ENCODE peak calls at places on chromosomes 16 and 17, in four cellular contexts. F is suprapubic skin, A is ascending aorta, D is AG04450. N is an unnamed sample.

GRCh38 chr16:4179020-4179419 is 62.8 kb upstream of the ADCY9 start:
- DNase-seq in D (no peak), A (no peak), F (no peak), N (no peak)

GRCh38 chr17:66812571-66812970 is 22.3 kb upstream of the CACNG5 start:
- DNase-seq in D (no peak), F (no peak), A (no peak), N (no peak)

GRCh38 chr16:22001591-22001990 is 675 bp upstream of the PDZD9 start:
- DNase-seq in F (no peak), D (peak; percentile 13), A (no peak), N (peak; percentile 72)

GRCh38 chr17:63434951-63435571 is 11.0 kb downstream of the CYB561 start:
- DNase-seq in F (no peak), D (no peak), A (peak; percentile 88), N (no peak)

GRCh38 chr16:1713331-1713730 is 7.3 kb downstream of the MAPK8IP3 start:
- DNase-seq in D (no peak), A (no peak), F (no peak), N (no peak)

GRCh38 chr17:36008998-36009665 is 7.8 kb upstream of the CCL15 start:
- DNase-seq in F (no peak), D (peak; percentile 4), A (no peak), N (no peak)

GRCh38 chr17:44766409-44767038 is 7.7 kb downstream of the ADAM11 start:
- DNase-seq in A (no peak), F (no peak), D (no peak), N (no peak)

GRCh38 chr17:73644145-73645049 is at the start of gene SDK2:
- DNase-seq in A (no peak), F (peak; percentile 76), D (no peak), N (no peak)

GRCh38 chr16:82700541-82701240 is 73.9 kb downstream of the CDH13 start:
- DNase-seq in F (no peak), A (no peak), D (no peak), N (no peak)

GRCh38 chr16:70160388-70160787 is 13.2 kb upstream of the CLEC18C start:
- DNase-seq in D (no peak), F (no peak), A (no peak), N (no peak)

DNA sequence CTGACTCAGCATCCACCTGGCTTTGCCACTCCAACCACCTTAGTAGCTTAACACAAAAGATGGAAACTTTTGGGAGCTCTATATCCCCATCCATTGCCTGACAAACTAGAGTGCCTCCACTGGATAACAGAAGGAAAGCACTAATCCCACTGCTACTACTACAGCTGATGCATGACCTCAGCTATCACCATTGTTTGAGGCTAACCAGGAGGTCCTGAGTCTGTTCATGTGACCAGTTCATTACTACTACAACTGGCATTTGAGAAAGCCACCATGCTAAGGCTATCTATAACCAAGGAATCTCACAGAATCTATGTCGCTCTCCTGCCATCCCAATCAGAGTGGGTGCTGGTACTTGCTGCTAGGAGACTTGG is 604.3 kb upstream of the CA10 start:
- DNase-seq in A (no peak), F (no peak), D (no peak), N (no peak)
- TF ChIP-seq CTCF in A (no peak), F (no peak), D (no peak), N (no peak)

GRCh38 chr17:74860999-74861553 is 1.4 kb upstream of the GRIN2C start:
- DNase-seq in A (no peak), D (no peak), F (no peak), N (no peak)
- H3K27me3 ChIP-seq in A (peaks cover 12% of the 10 kb centered on the region), D (peaks cover 40% of the 10 kb centered on the region), F (peaks cover 64% of the 10 kb centered on the region), N (peaks cover 41% of the 10 kb centered on the region)

DNA sequence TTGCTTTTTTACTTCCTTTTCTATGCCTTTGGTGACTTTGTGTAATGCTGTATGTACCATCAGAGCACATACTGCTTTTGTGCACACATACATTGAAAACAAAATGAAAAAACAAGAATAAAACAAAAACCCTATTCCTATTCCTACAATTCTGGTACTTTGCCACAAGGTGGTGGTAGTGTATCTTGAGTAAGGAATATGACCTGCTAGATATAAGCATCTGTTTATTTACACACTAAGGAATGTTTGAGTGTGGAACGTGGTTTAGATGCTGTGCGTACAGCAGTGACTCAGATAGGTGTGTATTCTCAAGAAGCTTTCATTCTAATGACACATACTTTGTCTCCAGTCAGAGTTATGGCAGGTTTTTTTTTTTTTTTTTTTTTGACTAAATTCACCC is 606.2 kb downstream of the WWOX start:
- DNase-seq in F (no peak), A (no peak), D (no peak), N (no peak)
- TF ChIP-seq CTCF in F (no peak), A (no peak), D (no peak), N (peak; percentile 8)

DNA sequence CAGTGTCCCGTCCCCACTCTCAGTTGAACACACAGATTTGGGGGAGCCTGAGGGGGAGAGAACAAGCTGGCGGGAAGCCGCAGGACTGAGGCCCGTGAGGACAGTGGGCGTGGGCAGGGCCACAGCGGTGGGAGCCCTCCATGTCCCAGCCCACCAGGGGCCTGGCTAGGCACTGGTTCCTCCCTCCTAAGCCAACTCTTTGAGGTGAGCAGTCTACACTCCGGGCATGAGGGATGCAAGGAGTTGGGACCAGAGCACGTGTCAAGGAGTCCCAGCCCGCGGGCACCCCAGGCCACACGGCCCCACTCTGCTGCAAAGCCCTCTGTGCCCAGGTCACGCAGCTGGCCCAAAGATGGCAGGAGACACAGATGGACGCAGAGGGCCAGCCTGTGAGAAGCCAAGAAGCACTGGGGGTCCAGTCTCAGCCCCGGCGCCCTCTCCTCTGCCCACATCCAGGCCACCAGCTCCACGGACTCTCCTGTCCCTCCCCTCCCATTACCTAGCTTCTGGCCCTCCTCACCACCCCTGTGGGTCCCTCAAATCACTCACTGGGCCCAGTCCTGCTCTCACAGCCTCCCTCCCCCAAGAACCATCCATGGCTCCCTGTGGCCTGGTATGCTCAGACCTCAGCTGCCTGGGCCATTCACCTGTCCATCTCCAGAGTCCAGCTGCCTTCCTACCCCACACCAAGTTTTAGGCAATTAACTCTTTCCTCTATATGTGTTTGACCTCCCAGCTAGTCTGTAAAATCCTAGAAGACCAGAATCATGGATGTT is 206.5 kb downstream of the RBFOX3 start:
- DNase-seq in A (no peak), F (no peak), D (no peak), N (no peak)
- H3K27me3 ChIP-seq in A (peaks cover 14% of the 10 kb centered on the region), F (peaks cover 89% of the 10 kb centered on the region), D (peaks cover 40% of the 10 kb centered on the region), N (peaks cover 14% of the 10 kb centered on the region)

DNA sequence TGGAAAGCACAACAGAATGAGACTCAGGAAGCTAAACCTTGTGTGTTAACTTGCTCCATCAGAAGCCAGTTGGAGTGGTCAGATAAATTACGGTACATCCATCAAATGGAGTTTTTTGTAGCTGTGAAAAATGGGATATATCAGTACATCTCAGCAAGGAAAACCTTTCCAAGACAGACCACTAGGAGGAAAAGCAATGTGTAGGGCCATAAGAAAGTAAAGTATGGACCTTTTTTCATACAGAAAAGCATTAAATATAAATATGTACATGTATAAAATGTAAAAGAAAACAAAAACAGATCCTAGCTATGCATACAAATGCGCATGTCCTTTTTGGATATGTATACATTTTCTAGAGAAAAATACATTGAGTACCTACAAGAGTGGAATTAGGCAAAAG is 403.9 kb upstream of the CDH11 start:
- DNase-seq in D (no peak), A (no peak), F (no peak), N (no peak)
- TF ChIP-seq CTCF in D (peak; percentile 11), A (no peak), F (no peak), N (no peak)

GRCh38 chr16:67648088-67648763 is 3.3 kb downstream of the CARMIL2 start:
- DNase-seq in D (no peak), F (no peak), A (no peak), N (no peak)
- H3K27me3 ChIP-seq in D (peaks cover 64% of the 10 kb centered on the region), F (peaks cover 84% of the 10 kb centered on the region), A (peaks cover 42% of the 10 kb centered on the region), N (peaks cover 41% of the 10 kb centered on the region)

DNA sequence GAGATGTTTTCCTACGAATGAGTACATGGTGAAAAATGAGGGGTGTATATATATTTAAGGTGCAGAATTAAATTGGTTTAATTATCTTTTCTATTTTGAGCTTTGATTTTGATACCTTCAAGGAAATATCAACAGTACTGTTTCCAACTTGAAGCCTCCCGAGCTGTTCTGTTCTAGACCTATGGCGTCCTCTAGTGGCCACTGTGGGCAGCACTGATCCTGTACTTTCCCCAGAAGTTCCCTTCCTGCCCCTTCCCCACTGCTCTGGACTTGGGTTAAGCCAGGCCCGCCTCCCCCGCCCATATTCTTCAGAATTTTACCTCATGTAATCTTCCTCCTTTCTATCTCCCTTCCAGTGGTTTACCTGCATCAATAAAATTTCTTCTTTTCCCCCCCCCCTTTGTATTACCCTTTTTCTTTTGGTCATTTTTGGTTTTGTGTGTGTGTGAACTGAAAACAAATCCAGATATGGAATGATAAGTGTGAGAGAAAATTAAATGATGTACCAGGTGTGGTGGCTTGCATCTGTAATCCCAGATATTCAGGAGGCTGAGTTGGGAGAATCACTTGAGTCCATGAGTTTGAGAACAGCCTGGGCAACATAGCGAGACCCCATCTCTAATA is 1643.5 kb downstream of the TP53TG3F start:
- DNase-seq in D (no peak), F (no peak), A (no peak), N (no peak)
- TF ChIP-seq CTCF in D (no peak), F (no peak), A (no peak), N (no peak)

GRCh38 chr16:51057102-51057793 is 93.8 kb downstream of the SALL1 start:
- DNase-seq in A (no peak), D (no peak), F (no peak), N (no peak)
- H3K27me3 ChIP-seq in A (no peaks in the 10 kb centered on the region), D (no peaks in the 10 kb centered on the region), F (peaks cover 6% of the 10 kb centered on the region), N (no peaks in the 10 kb centered on the region)

DNA sequence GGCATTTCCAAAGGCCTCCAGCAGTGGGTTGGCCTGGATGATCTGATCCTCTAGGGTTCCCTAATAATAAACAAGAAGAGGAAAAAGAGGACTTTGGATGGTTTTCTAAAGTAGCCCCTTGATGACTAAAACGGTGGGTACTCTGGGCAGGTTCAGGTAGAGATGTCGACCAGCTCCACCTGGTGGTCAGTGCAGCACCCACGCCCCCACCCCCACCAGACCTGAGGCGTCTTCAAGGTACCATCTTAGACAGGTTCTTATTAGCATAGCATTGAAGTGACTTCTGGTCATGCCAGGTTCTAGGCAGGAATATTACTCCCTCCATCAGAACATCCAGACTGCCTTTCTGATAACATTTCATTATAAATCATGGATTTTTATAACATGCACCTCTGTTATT is 15.0 kb downstream of the MYH13 start:
- DNase-seq in D (no peak), F (no peak), A (no peak), N (no peak)
- TF ChIP-seq CTCF in D (no peak), F (no peak), A (no peak), N (peak; percentile 19)

DNA sequence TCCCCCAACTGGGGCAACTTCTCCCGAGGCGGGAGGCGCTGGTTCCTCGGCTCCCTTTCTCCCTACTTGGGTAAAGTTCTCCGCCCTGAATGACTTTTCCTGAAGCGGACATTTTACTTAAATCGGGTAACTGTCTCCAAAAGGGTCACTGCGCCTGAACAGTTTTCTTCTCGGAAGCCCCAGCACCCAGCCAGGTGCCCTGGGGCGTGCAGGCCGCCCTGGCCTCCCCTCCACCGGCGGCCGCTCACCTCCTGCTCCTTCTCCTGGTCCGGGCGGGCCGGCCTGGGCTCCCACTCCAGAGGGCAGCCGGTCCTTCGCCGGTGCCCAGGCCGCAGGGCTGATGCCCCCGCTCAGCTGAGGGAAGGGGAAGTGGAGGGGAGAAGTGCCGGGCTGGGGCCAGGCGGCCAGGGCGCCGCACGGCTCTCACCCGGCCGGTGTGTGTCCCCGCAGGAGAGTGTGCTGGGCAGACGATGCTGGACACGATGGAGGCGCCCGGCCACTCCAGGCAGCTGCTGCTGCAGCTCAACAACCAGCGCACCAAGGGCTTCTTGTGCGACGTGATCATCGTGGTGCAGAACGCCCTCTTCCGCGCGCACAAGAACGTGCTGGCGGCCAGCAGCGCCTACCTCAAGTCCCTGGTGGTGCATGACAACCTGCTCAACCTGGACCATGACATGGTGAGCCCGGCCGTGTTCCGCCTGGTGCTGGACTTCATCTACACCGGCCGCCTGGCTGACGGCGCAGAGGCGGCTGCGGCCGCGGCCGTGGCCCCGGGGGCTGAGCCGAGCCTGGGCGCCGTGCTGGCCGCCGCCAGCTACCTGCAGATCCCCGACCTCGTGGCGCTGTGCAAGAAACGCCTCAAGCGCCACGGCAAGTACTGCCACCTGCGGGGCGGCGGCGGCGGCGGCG is 1.6 kb downstream of the HIC1 start:
- DNase-seq in F (no peak), D (no peak), A (no peak), N (no peak)
- H3K27me3 ChIP-seq in F (peaks cover 20% of the 10 kb centered on the region), D (peaks cover 3% of the 10 kb centered on the region), A (no peaks in the 10 kb centered on the region), N (no peaks in the 10 kb centered on the region)